ENCODE peak calls at places on chromosomes 12 and 14, in ten cellular contexts. D, R, K, G, S, P, N, U, C and X are unnamed samples.

GRCh38 chr12:110844551-110845395 is 2.0 kb upstream of the CCDC63 start:
- DNase-seq in D (no peak), R (no peak), K (no peak), G (no peak), S (no peak), P (peak), N (no peak), U (no peak), C (no peak), X (peak)

GRCh38 chr12:105617141-105617540 is 286.6 kb downstream of the C12orf75 start:
- DNase-seq in D (no peak), R (no peak), K (no peak), G (no peak), S (no peak), P (no peak), N (no peak), U (no peak), C (no peak), X (no peak)

GRCh38 chr12:117850048-117850447 is 118.7 kb downstream of the KSR2 start:
- DNase-seq in D (peak), R (no peak), K (no peak), G (peak), S (peak), P (peak), N (no peak), U (no peak), C (no peak), X (peak)

GRCh38 chr14:54564071-54564798 is 2.7 kb upstream of the SAMD4A start:
- DNase-seq in D (peak), R (no peak), K (no peak), G (peak), S (peak), P (peak), N (no peak), U (no peak), C (no peak), X (peak)

GRCh38 chr14:46051801-46052200 is 599.8 kb downstream of the RPL10L start:
- DNase-seq in D (no peak), R (no peak), K (no peak), G (no peak), S (no peak), P (peak), N (no peak), U (no peak), C (no peak), X (no peak)

GRCh38 chr14:31026076-31026394 is at the start of gene STRN3:
- DNase-seq in D (no peak), R (no peak), K (no peak), G (no peak), S (no peak), P (no peak), N (no peak), U (no peak), C (peak), X (no peak)

GRCh38 chr12:67648306-67649164 is at the start of gene DYRK2:
- DNase-seq in D (peak), R (peak), K (peak), G (peak), S (peak), P (peak), N (peak), U (peak), C (peak), X (no peak)

GRCh38 chr12:65776994-65777393 is 47.3 kb upstream of the HMGA2 start:
- DNase-seq in D (no peak), R (no peak), K (no peak), G (no peak), S (no peak), P (no peak), N (no peak), U (no peak), C (no peak), X (no peak)

GRCh38 chr14:66813636-66814035 is 305.7 kb downstream of the GPHN start:
- DNase-seq in D (no peak), R (no peak), K (no peak), G (no peak), S (no peak), P (no peak), N (no peak), U (no peak), C (no peak), X (no peak)

GRCh38 chr12:9049520-9050133 is 60.3 kb downstream of the KLRG1 start:
- DNase-seq in D (no peak), R (no peak), K (no peak), G (peak), S (peak), P (peak), N (no peak), U (no peak), C (no peak), X (peak)

GRCh38 chr14:73239463-73240241 is 2.3 kb downstream of the PAPLN start:
- DNase-seq in D (no peak), R (peak), K (no peak), G (peak), S (no peak), P (peak), N (no peak), U (no peak), C (no peak), X (no peak)

GRCh38 chr12:106248849-106249371 is 1.1 kb upstream of the CKAP4 start:
- DNase-seq in D (no peak), R (no peak), K (peak), G (peak), S (peak), P (peak), N (no peak), U (peak), C (no peak), X (no peak)

GRCh38 chr12:93572712-93573551 is 457 bp downstream of the SOCS2 start:
- DNase-seq in D (peak), R (no peak), K (peak), G (peak), S (peak), P (peak), N (peak), U (peak), C (peak), X (no peak)